ENCODE peak calls at places on chromosomes 11 and 22, in six cellular contexts. T is A549, P is uterus, H is body of pancreas, J is sigmoid colon, X is Peyer's patch. C is an unnamed sample.

GRCh38 chr11:31947051-31947450 is 135.9 kb upstream of the PAX6 start:
- DNase-seq in X (no peak), J (no peak), P (no peak), T (no peak), H (no peak), C (no peak)

GRCh38 chr11:74371269-74372039 is 26.8 kb downstream of the PGM2L1 start:
- DNase-seq in J (no peak), X (no peak), T (peak; percentile 75), P (no peak), H (no peak), C (no peak)

GRCh38 chr11:111634981-111635705 is 32.9 kb downstream of the SIK2 start:
- DNase-seq in P (no peak), T (no peak), J (no peak), H (no peak), X (no peak), C (no peak)

GRCh38 chr11:64353101-64353738 is 5.7 kb upstream of the RPS6KA4 start:
- DNase-seq in P (no peak), H (peak; percentile 55), J (no peak), X (no peak), T (no peak), C (no peak)

GRCh38 chr11:73273246-73273890 is 1.2 kb downstream of the P2RY6 start:
- DNase-seq in P (no peak), X (peak; percentile 44), J (peak; percentile 56), T (no peak), H (no peak), C (peak; percentile 40)

GRCh38 chr11:8593935-8594909 is at the start of gene STK33:
- DNase-seq in J (peak; percentile 71), P (peak; percentile 39), H (peak; percentile 68), X (peak; percentile 76), T (peak; percentile 50), C (no peak)

GRCh38 chr11:43986327-43986726 is 43.9 kb downstream of the C11orf96 start:
- DNase-seq in J (no peak), T (no peak), H (no peak), X (no peak), P (no peak), C (no peak)

GRCh38 chr11:79088967-79089366 is 351.9 kb downstream of the TENM4 start:
- DNase-seq in T (no peak), P (no peak), X (no peak), J (no peak), H (no peak), C (no peak)

GRCh38 chr11:102416974-102417373 is 35.6 kb downstream of the TMEM123 start:
- DNase-seq in T (no peak), P (no peak), H (no peak), X (no peak), J (no peak), C (no peak)

GRCh38 chr11:1931326-1931725 is 11.8 kb downstream of the TNNT3 start:
- DNase-seq in X (no peak), J (no peak), H (peak; percentile 17), T (no peak), P (peak; percentile 64), C (no peak)

GRCh38 chr11:1475841-1476240 is 10.7 kb downstream of the MOB2 start:
- DNase-seq in J (peak; percentile 59), P (no peak), H (no peak), T (no peak), X (no peak), C (no peak)

GRCh38 chr11:34235189-34235588 is 122.6 kb downstream of the ABTB2 start:
- DNase-seq in H (no peak), J (no peak), T (no peak), X (no peak), P (no peak), C (no peak)

GRCh38 chr11:686451-687243 is 8.4 kb downstream of the DEAF1 start:
- DNase-seq in T (no peak), X (no peak), H (no peak), P (no peak), J (no peak), C (peak; percentile 75)

GRCh38 chr11:37613031-37613430 is 1015.0 kb upstream of the RAG2 start:
- DNase-seq in H (no peak), T (no peak), P (no peak), J (no peak), X (no peak), C (no peak)

GRCh38 chr22:26064048-26064447 is 105.2 kb upstream of the SEZ6L start:
- DNase-seq in J (no peak), H (no peak), X (no peak), T (no peak), P (no peak), C (no peak)

GRCh38 chr22:29306830-29307657 is 594 bp downstream of the GAS2L1 start:
- DNase-seq in J (peak; percentile 91), X (peak; percentile 90), H (peak; percentile 83), P (peak; percentile 80), T (peak; percentile 64), C (peak; percentile 88)

GRCh38 chr11:104324276-104324675 is 160.3 kb upstream of the PDGFD start:
- DNase-seq in X (no peak), P (no peak), J (no peak), H (no peak), T (no peak), C (no peak)

DNA sequence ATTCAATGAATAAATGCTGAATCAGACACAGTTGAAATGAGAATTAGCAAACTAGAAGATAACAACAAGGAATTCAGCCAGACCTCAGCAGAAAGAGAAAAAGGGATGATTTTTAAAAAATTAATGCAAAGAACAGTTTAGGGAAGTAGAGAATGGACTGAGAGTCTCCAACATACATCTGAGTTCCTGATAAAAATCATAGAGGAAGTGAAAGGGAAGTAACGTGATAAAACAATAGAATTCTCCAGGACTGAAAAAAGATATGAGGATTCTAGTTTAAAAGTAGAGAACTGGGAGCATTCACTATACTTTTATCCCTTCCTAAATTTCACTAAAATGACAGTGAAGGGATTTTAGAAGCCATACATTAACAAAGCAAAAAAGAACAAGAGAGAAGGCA is 592.0 kb downstream of the SOX6 start:
- DNase-seq in T (no peak), J (no peak), P (no peak), H (no peak), X (no peak), C (no peak)
- H3K27ac ChIP-seq in T (no peak overlapping the region), J (no peak overlapping the region), P (no peak overlapping the region), H (peak overlapping the region; percentile 79), X (no peak overlapping the region), C (no peak overlapping the region)

GRCh38 chr11:119699227-119699626 is 29.8 kb downstream of the NECTIN1 start:
- DNase-seq in J (no peak), X (peak; percentile 93), T (no peak), P (peak; percentile 51), H (peak; percentile 72), C (no peak)

GRCh38 chr11:119702261-119702591 is 26.8 kb downstream of the NECTIN1 start:
- DNase-seq in P (no peak), T (no peak), X (no peak), H (no peak), J (no peak), C (no peak)

GRCh38 chr11:119700536-119701346 is 28.3 kb downstream of the NECTIN1 start:
- DNase-seq in P (no peak), H (no peak), T (no peak), X (peak; percentile 47), J (no peak), C (no peak)

GRCh38 chr11:119700030-119700429 is 29.0 kb downstream of the NECTIN1 start:
- DNase-seq in T (no peak), H (peak; percentile 36), J (no peak), P (no peak), X (peak; percentile 47), C (no peak)

GRCh38 chr11:119701591-119702260 is 27.3 kb downstream of the NECTIN1 start:
- DNase-seq in T (no peak), H (no peak), J (no peak), X (no peak), P (no peak), C (no peak)
- H3K4me1 ChIP-seq in T (peaks cover 2% of the 10 kb centered on the region), H (peaks cover 31% of the 10 kb centered on the region), J (peaks cover 4% of the 10 kb centered on the region), X (peaks cover 59% of the 10 kb centered on the region), P (no peaks in the 10 kb centered on the region), C (peaks cover 81% of the 10 kb centered on the region)

DNA sequence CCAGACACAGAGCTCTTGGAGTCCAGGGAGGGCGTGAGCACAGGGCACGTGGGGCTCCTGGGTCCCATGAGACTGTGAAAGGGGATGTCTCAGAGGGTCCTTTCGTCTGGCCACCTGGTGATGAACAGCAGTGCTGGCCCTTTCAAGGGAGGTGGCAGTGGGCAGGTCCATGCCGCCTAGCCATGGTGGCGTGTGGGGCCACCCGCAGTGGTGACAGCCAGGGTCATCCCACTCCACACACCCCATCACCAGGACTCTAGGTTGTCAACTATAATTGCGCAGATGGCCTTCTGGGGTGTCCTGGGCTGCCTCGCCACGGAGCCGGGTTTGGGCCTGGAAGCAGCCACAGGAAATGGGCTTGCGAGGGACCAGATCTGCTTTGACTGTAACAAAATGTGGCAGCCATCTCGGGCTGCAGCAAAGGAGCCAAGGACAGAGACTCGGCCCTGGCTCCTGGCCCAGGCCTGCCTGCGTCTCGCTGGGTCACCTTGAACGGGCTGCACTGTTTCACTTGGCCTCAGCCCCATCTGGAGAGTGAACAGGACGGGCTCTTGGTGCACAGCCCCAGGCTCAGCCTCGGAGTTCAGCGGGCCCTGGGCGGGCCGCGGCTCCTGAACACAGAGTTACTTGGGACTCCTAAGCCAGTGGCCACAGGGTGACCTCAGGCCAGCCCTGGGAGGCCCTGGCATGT is 1350.5 kb downstream of the BRD1 start:
- DNase-seq in X (no peak), P (no peak), H (peak; percentile 43), T (no peak), J (no peak), C (peak; percentile 77)
- TF ChIP-seq POLR2A in X (no peak), P (no peak), H (no peak), T (no peak), J (no peak), C (no peak)

GRCh38 chr22:19844423-19845368 is 10.0 kb downstream of the GNB1L start:
- DNase-seq in P (no peak), T (no peak), X (no peak), J (peak; percentile 73), H (peak; percentile 48), C (no peak)
- H3K27ac ChIP-seq in P (peak overlapping the region; percentile 9), T (no peak overlapping the region), X (no peak overlapping the region), J (peak overlapping the region; percentile 34), H (peak overlapping the region; percentile 51), C (peak overlapping the region; percentile 39)

GRCh38 chr11:117837791-117838190 is 13.2 kb upstream of the FXYD2 start:
- DNase-seq in H (no peak), X (no peak), P (no peak), T (no peak), J (peak; percentile 40), C (peak; percentile 39)
- H3K4me1 ChIP-seq in H (peaks cover 48% of the 10 kb centered on the region), X (peaks cover 11% of the 10 kb centered on the region), P (no peaks in the 10 kb centered on the region), T (no peaks in the 10 kb centered on the region), J (peaks cover 6% of the 10 kb centered on the region), C (peaks cover 3% of the 10 kb centered on the region)

C was measured in suprapubic skin.